ENCODE peak calls at places on chromosomes 6 and 20, in ten cellular contexts. One of them, this sample, is unnamed.

GRCh38 chr6:142301421-142302391 is at the start of gene ADGRG6:
- DNase-seq in activated B cell treated with CpG ODN at 0.5 μM for 24 hours: peak; percentile 16
- DNase-seq in GM12864: no peak
- DNase-seq in breast epithelium: no peak
- DNase-seq in cardiac muscle cell: peak; percentile 71
- DNase-seq in AG09309: no peak
- DNase-seq in NB4: no peak
- DNase-seq in fibroblast of pulmonary artery: no peak
- DNase-seq in heart left ventricle: peak; percentile 50
- DNase-seq in WERI-Rb-1: peak; percentile 58
- DNase-seq in this sample: no peak

GRCh38 chr20:56689318-56689717 is 60.2 kb downstream of the TFAP2C start:
- DNase-seq in activated B cell treated with CpG ODN at 0.5 μM for 24 hours: no peak
- DNase-seq in GM12864: no peak
- DNase-seq in breast epithelium: no peak
- DNase-seq in cardiac muscle cell: no peak
- DNase-seq in AG09309: peak; percentile 61
- DNase-seq in NB4: no peak
- DNase-seq in fibroblast of pulmonary artery: peak; percentile 65
- DNase-seq in heart left ventricle: no peak
- DNase-seq in WERI-Rb-1: no peak
- DNase-seq in this sample: no peak

GRCh38 chr6:169112483-169113320 is 140.9 kb downstream of the THBS2 start:
- DNase-seq in activated B cell treated with CpG ODN at 0.5 μM for 24 hours: no peak
- DNase-seq in GM12864: no peak
- DNase-seq in breast epithelium: no peak
- DNase-seq in cardiac muscle cell: no peak
- DNase-seq in AG09309: no peak
- DNase-seq in NB4: peak; percentile 84
- DNase-seq in fibroblast of pulmonary artery: no peak
- DNase-seq in heart left ventricle: no peak
- DNase-seq in WERI-Rb-1: no peak
- DNase-seq in this sample: no peak

GRCh38 chr6:141153563-141153962 is 979.2 kb upstream of the GJE1 start:
- DNase-seq in activated B cell treated with CpG ODN at 0.5 μM for 24 hours: no peak
- DNase-seq in GM12864: no peak
- DNase-seq in breast epithelium: no peak
- DNase-seq in cardiac muscle cell: no peak
- DNase-seq in AG09309: no peak
- DNase-seq in NB4: no peak
- DNase-seq in fibroblast of pulmonary artery: no peak
- DNase-seq in heart left ventricle: no peak
- DNase-seq in WERI-Rb-1: no peak
- DNase-seq in this sample: no peak

GRCh38 chr6:150119256-150119655 is 23.6 kb upstream of the PPP1R14C start:
- DNase-seq in activated B cell treated with CpG ODN at 0.5 μM for 24 hours: no peak
- DNase-seq in GM12864: no peak
- DNase-seq in breast epithelium: no peak
- DNase-seq in cardiac muscle cell: no peak
- DNase-seq in AG09309: no peak
- DNase-seq in NB4: peak; percentile 73
- DNase-seq in fibroblast of pulmonary artery: peak; percentile 22
- DNase-seq in heart left ventricle: no peak
- DNase-seq in WERI-Rb-1: no peak
- DNase-seq in this sample: no peak

GRCh38 chr20:41072099-41072798 is 43.6 kb downstream of the TOP1 start:
- DNase-seq in activated B cell treated with CpG ODN at 0.5 μM for 24 hours: no peak
- DNase-seq in GM12864: no peak
- DNase-seq in breast epithelium: no peak
- DNase-seq in cardiac muscle cell: no peak
- DNase-seq in AG09309: peak; percentile 59
- DNase-seq in NB4: no peak
- DNase-seq in fibroblast of pulmonary artery: peak; percentile 84
- DNase-seq in heart left ventricle: no peak
- DNase-seq in WERI-Rb-1: no peak
- DNase-seq in this sample: no peak

GRCh38 chr6:129481706-129482105 is 228.3 kb downstream of the ARHGAP18 start:
- DNase-seq in activated B cell treated with CpG ODN at 0.5 μM for 24 hours: no peak
- DNase-seq in GM12864: no peak
- DNase-seq in breast epithelium: no peak
- DNase-seq in cardiac muscle cell: no peak
- DNase-seq in AG09309: no peak
- DNase-seq in NB4: no peak
- DNase-seq in fibroblast of pulmonary artery: no peak
- DNase-seq in heart left ventricle: no peak
- DNase-seq in WERI-Rb-1: no peak
- DNase-seq in this sample: no peak

GRCh38 chr6:73121421-73121993 is 103.8 kb downstream of the KHDC1L start:
- DNase-seq in activated B cell treated with CpG ODN at 0.5 μM for 24 hours: no peak
- DNase-seq in GM12864: no peak
- DNase-seq in breast epithelium: no peak
- DNase-seq in cardiac muscle cell: no peak
- DNase-seq in AG09309: peak; percentile 29
- DNase-seq in NB4: no peak
- DNase-seq in fibroblast of pulmonary artery: peak; percentile 63
- DNase-seq in heart left ventricle: no peak
- DNase-seq in WERI-Rb-1: no peak
- DNase-seq in this sample: peak; percentile 5

GRCh38 chr6:108739496-108740330 is 108.5 kb upstream of the ARMC2 start:
- DNase-seq in activated B cell treated with CpG ODN at 0.5 μM for 24 hours: no peak
- DNase-seq in GM12864: no peak
- DNase-seq in breast epithelium: no peak
- DNase-seq in cardiac muscle cell: no peak
- DNase-seq in AG09309: no peak
- DNase-seq in NB4: no peak
- DNase-seq in fibroblast of pulmonary artery: peak; percentile 49
- DNase-seq in heart left ventricle: no peak
- DNase-seq in WERI-Rb-1: no peak
- DNase-seq in this sample: no peak

GRCh38 chr6:88761237-88762031 is 202.0 kb downstream of the RNGTT start:
- DNase-seq in activated B cell treated with CpG ODN at 0.5 μM for 24 hours: no peak
- DNase-seq in GM12864: peak; percentile 63
- DNase-seq in breast epithelium: no peak
- DNase-seq in cardiac muscle cell: no peak
- DNase-seq in AG09309: no peak
- DNase-seq in NB4: no peak
- DNase-seq in fibroblast of pulmonary artery: no peak
- DNase-seq in heart left ventricle: no peak
- DNase-seq in WERI-Rb-1: peak; percentile 31
- DNase-seq in this sample: no peak

GRCh38 chr6:89716532-89716931 is 78.0 kb upstream of the LYRM2 start:
- DNase-seq in activated B cell treated with CpG ODN at 0.5 μM for 24 hours: no peak
- DNase-seq in GM12864: no peak
- DNase-seq in breast epithelium: no peak
- DNase-seq in cardiac muscle cell: no peak
- DNase-seq in AG09309: no peak
- DNase-seq in NB4: peak; percentile 9
- DNase-seq in fibroblast of pulmonary artery: no peak
- DNase-seq in heart left ventricle: peak; percentile 35
- DNase-seq in WERI-Rb-1: no peak
- DNase-seq in this sample: no peak

GRCh38 chr6:108927927-108928326 is 79.7 kb downstream of the ARMC2 start:
- DNase-seq in activated B cell treated with CpG ODN at 0.5 μM for 24 hours: no peak
- DNase-seq in GM12864: no peak
- DNase-seq in breast epithelium: no peak
- DNase-seq in cardiac muscle cell: no peak
- DNase-seq in AG09309: no peak
- DNase-seq in NB4: no peak
- DNase-seq in fibroblast of pulmonary artery: no peak
- DNase-seq in heart left ventricle: no peak
- DNase-seq in WERI-Rb-1: no peak
- DNase-seq in this sample: no peak

GRCh38 chr6:4571011-4571410 is 205.2 kb upstream of the CDYL start:
- DNase-seq in activated B cell treated with CpG ODN at 0.5 μM for 24 hours: no peak
- DNase-seq in GM12864: no peak
- DNase-seq in breast epithelium: no peak
- DNase-seq in cardiac muscle cell: no peak
- DNase-seq in AG09309: no peak
- DNase-seq in NB4: no peak
- DNase-seq in fibroblast of pulmonary artery: no peak
- DNase-seq in heart left ventricle: no peak
- DNase-seq in WERI-Rb-1: no peak
- DNase-seq in this sample: no peak

GRCh38 chr6:134074151-134074712 is 21.8 kb upstream of the SLC2A12 start:
- DNase-seq in activated B cell treated with CpG ODN at 0.5 μM for 24 hours: no peak
- DNase-seq in GM12864: no peak
- DNase-seq in breast epithelium: no peak
- DNase-seq in cardiac muscle cell: no peak
- DNase-seq in AG09309: no peak
- DNase-seq in NB4: no peak
- DNase-seq in fibroblast of pulmonary artery: peak; percentile 45
- DNase-seq in heart left ventricle: no peak
- DNase-seq in WERI-Rb-1: no peak
- DNase-seq in this sample: no peak

GRCh38 chr6:135219346-135219745 is 38.2 kb downstream of the MYB start:
- DNase-seq in activated B cell treated with CpG ODN at 0.5 μM for 24 hours: no peak
- DNase-seq in GM12864: no peak
- DNase-seq in breast epithelium: no peak
- DNase-seq in cardiac muscle cell: no peak
- DNase-seq in AG09309: no peak
- DNase-seq in NB4: no peak
- DNase-seq in fibroblast of pulmonary artery: no peak
- DNase-seq in heart left ventricle: no peak
- DNase-seq in WERI-Rb-1: no peak
- DNase-seq in this sample: no peak

GRCh38 chr6:35259194-35259945 is at the start of gene ZNF76:
- DNase-seq in activated B cell treated with CpG ODN at 0.5 μM for 24 hours: peak; percentile 89
- DNase-seq in GM12864: peak; percentile 76
- DNase-seq in breast epithelium: peak; percentile 96
- DNase-seq in cardiac muscle cell: peak; percentile 98
- DNase-seq in AG09309: peak; percentile 73
- DNase-seq in NB4: peak; percentile 97
- DNase-seq in fibroblast of pulmonary artery: peak; percentile 98
- DNase-seq in heart left ventricle: peak; percentile 99
- DNase-seq in WERI-Rb-1: peak; percentile 100
- DNase-seq in this sample: peak; percentile 76
- TF ChIP-seq CTCF in activated B cell treated with CpG ODN at 0.5 μM for 24 hours: no peak
- TF ChIP-seq CTCF in GM12864: no peak
- TF ChIP-seq CTCF in breast epithelium: peak; percentile 78
- TF ChIP-seq CTCF in cardiac muscle cell: peak; percentile 0
- TF ChIP-seq CTCF in AG09309: no peak
- TF ChIP-seq CTCF in NB4: no peak
- TF ChIP-seq CTCF in fibroblast of pulmonary artery: no peak
- TF ChIP-seq CTCF in heart left ventricle: no peak
- TF ChIP-seq CTCF in WERI-Rb-1: no peak
- TF ChIP-seq CTCF in this sample: no peak

GRCh38 chr6:138387577-138388368 is 10.1 kb downstream of the SMIM28 start:
- DNase-seq in activated B cell treated with CpG ODN at 0.5 μM for 24 hours: no peak
- DNase-seq in GM12864: no peak
- DNase-seq in breast epithelium: no peak
- DNase-seq in cardiac muscle cell: no peak
- DNase-seq in AG09309: no peak
- DNase-seq in NB4: no peak
- DNase-seq in fibroblast of pulmonary artery: no peak
- DNase-seq in heart left ventricle: no peak
- DNase-seq in WERI-Rb-1: no peak
- DNase-seq in this sample: no peak
- TF ChIP-seq CTCF in activated B cell treated with CpG ODN at 0.5 μM for 24 hours: no peak
- TF ChIP-seq CTCF in GM12864: no peak
- TF ChIP-seq CTCF in breast epithelium: no peak
- TF ChIP-seq CTCF in cardiac muscle cell: no peak
- TF ChIP-seq CTCF in AG09309: no peak
- TF ChIP-seq CTCF in NB4: no peak
- TF ChIP-seq CTCF in fibroblast of pulmonary artery: no peak
- TF ChIP-seq CTCF in heart left ventricle: no peak
- TF ChIP-seq CTCF in WERI-Rb-1: no peak
- TF ChIP-seq CTCF in this sample: no peak

GRCh38 chr20:33666293-33667244 is at the start of gene ACTL10:
- DNase-seq in activated B cell treated with CpG ODN at 0.5 μM for 24 hours: peak; percentile 83
- DNase-seq in GM12864: peak; percentile 93
- DNase-seq in breast epithelium: peak; percentile 97
- DNase-seq in cardiac muscle cell: peak; percentile 95
- DNase-seq in AG09309: peak; percentile 91
- DNase-seq in NB4: peak; percentile 95
- DNase-seq in fibroblast of pulmonary artery: peak; percentile 99
- DNase-seq in heart left ventricle: peak; percentile 99
- DNase-seq in WERI-Rb-1: peak; percentile 90
- DNase-seq in this sample: peak; percentile 81
- TF ChIP-seq CTCF in activated B cell treated with CpG ODN at 0.5 μM for 24 hours: no peak
- TF ChIP-seq CTCF in GM12864: peak; percentile 31
- TF ChIP-seq CTCF in breast epithelium: peak; percentile 6
- TF ChIP-seq CTCF in cardiac muscle cell: peak; percentile 41
- TF ChIP-seq CTCF in AG09309: peak; percentile 51
- TF ChIP-seq CTCF in NB4: no peak
- TF ChIP-seq CTCF in fibroblast of pulmonary artery: peak; percentile 47
- TF ChIP-seq CTCF in heart left ventricle: peak; percentile 9
- TF ChIP-seq CTCF in WERI-Rb-1: peak; percentile 19
- TF ChIP-seq CTCF in this sample: peak; percentile 51

GRCh38 chr6:138428943-138429616 is 25.1 kb downstream of the HEBP2 start:
- DNase-seq in activated B cell treated with CpG ODN at 0.5 μM for 24 hours: no peak
- DNase-seq in GM12864: no peak
- DNase-seq in breast epithelium: no peak
- DNase-seq in cardiac muscle cell: peak; percentile 60
- DNase-seq in AG09309: peak; percentile 45
- DNase-seq in NB4: peak; percentile 70
- DNase-seq in fibroblast of pulmonary artery: peak; percentile 84
- DNase-seq in heart left ventricle: no peak
- DNase-seq in WERI-Rb-1: no peak
- DNase-seq in this sample: peak; percentile 29
- TF ChIP-seq CTCF in activated B cell treated with CpG ODN at 0.5 μM for 24 hours: no peak
- TF ChIP-seq CTCF in GM12864: peak; percentile 46
- TF ChIP-seq CTCF in breast epithelium: peak; percentile 69
- TF ChIP-seq CTCF in cardiac muscle cell: peak; percentile 65
- TF ChIP-seq CTCF in AG09309: peak; percentile 52
- TF ChIP-seq CTCF in NB4: peak; percentile 57
- TF ChIP-seq CTCF in fibroblast of pulmonary artery: peak; percentile 67
- TF ChIP-seq CTCF in heart left ventricle: peak; percentile 57
- TF ChIP-seq CTCF in WERI-Rb-1: peak; percentile 8
- TF ChIP-seq CTCF in this sample: peak; percentile 49

GRCh38 chr6:39870950-39871349 is 63.3 kb downstream of the MOCS1 start:
- DNase-seq in activated B cell treated with CpG ODN at 0.5 μM for 24 hours: no peak
- DNase-seq in GM12864: no peak
- DNase-seq in breast epithelium: no peak
- DNase-seq in cardiac muscle cell: no peak
- DNase-seq in AG09309: no peak
- DNase-seq in NB4: peak; percentile 14
- DNase-seq in fibroblast of pulmonary artery: no peak
- DNase-seq in heart left ventricle: no peak
- DNase-seq in WERI-Rb-1: peak; percentile 30
- DNase-seq in this sample: no peak
- TF ChIP-seq CTCF in activated B cell treated with CpG ODN at 0.5 μM for 24 hours: no peak
- TF ChIP-seq CTCF in GM12864: peak; percentile 20
- TF ChIP-seq CTCF in breast epithelium: no peak
- TF ChIP-seq CTCF in cardiac muscle cell: peak; percentile 12
- TF ChIP-seq CTCF in AG09309: peak; percentile 22
- TF ChIP-seq CTCF in NB4: peak; percentile 28
- TF ChIP-seq CTCF in fibroblast of pulmonary artery: peak; percentile 21
- TF ChIP-seq CTCF in heart left ventricle: no peak
- TF ChIP-seq CTCF in WERI-Rb-1: peak; percentile 60
- TF ChIP-seq CTCF in this sample: no peak

This sample was measured in kidney epithelial cell.